ENCODE peak calls at places on chromosomes 7 and 10, in nine cellular contexts. One of them, this sample, is unnamed.

GRCh38 chr7:416761-417624 is 102.7 kb downstream of the PDGFA start:
- DNase-seq in kidney epithelial cell: no peak
- DNase-seq in lower leg skin: no peak
- DNase-seq in fibroblast of pulmonary artery: no peak
- DNase-seq in K562: no peak
- DNase-seq in stomach: no peak
- DNase-seq in foreskin fibroblast: no peak
- DNase-seq in progenitor cell of endocrine pancreas: no peak
- DNase-seq in mucosa of descending colon: no peak
- DNase-seq in this sample: no peak

GRCh38 chr10:52617346-52617745 is 155.2 kb downstream of the MBL2 start:
- DNase-seq in K562: no peak
- DNase-seq in progenitor cell of endocrine pancreas: no peak
- DNase-seq in fibroblast of pulmonary artery: no peak
- DNase-seq in stomach: no peak
- DNase-seq in lower leg skin: no peak
- DNase-seq in kidney epithelial cell: no peak
- DNase-seq in mucosa of descending colon: no peak
- DNase-seq in foreskin fibroblast: no peak
- DNase-seq in this sample: no peak

GRCh38 chr7:3825491-3825890 is 524.4 kb downstream of the SDK1 start:
- DNase-seq in lower leg skin: no peak
- DNase-seq in kidney epithelial cell: no peak
- DNase-seq in foreskin fibroblast: no peak
- DNase-seq in progenitor cell of endocrine pancreas: no peak
- DNase-seq in mucosa of descending colon: no peak
- DNase-seq in stomach: no peak
- DNase-seq in K562: no peak
- DNase-seq in fibroblast of pulmonary artery: no peak
- DNase-seq in this sample: no peak

GRCh38 chr7:112740667-112741066 is 49.5 kb downstream of the TMEM168 start:
- DNase-seq in stomach: no peak
- DNase-seq in kidney epithelial cell: no peak
- DNase-seq in fibroblast of pulmonary artery: no peak
- DNase-seq in mucosa of descending colon: no peak
- DNase-seq in lower leg skin: no peak
- DNase-seq in progenitor cell of endocrine pancreas: no peak
- DNase-seq in K562: no peak
- DNase-seq in foreskin fibroblast: no peak
- DNase-seq in this sample: no peak

GRCh38 chr10:818010-818409 is 113.5 kb downstream of the LARP4B start:
- DNase-seq in foreskin fibroblast: no peak
- DNase-seq in fibroblast of pulmonary artery: no peak
- DNase-seq in mucosa of descending colon: no peak
- DNase-seq in progenitor cell of endocrine pancreas: no peak
- DNase-seq in kidney epithelial cell: no peak
- DNase-seq in stomach: no peak
- DNase-seq in lower leg skin: no peak
- DNase-seq in K562: no peak
- DNase-seq in this sample: peak; percentile 54

GRCh38 chr7:157409753-157410727 is 73.2 kb downstream of the DNAJB6 start:
- DNase-seq in stomach: no peak
- DNase-seq in K562: no peak
- DNase-seq in foreskin fibroblast: no peak
- DNase-seq in lower leg skin: no peak
- DNase-seq in mucosa of descending colon: no peak
- DNase-seq in fibroblast of pulmonary artery: no peak
- DNase-seq in progenitor cell of endocrine pancreas: no peak
- DNase-seq in kidney epithelial cell: no peak
- DNase-seq in this sample: no peak

GRCh38 chr10:33524966-33525365 is 190.5 kb upstream of the NRP1 start:
- DNase-seq in K562: no peak
- DNase-seq in lower leg skin: no peak
- DNase-seq in kidney epithelial cell: no peak
- DNase-seq in foreskin fibroblast: peak; percentile 46
- DNase-seq in stomach: no peak
- DNase-seq in fibroblast of pulmonary artery: no peak
- DNase-seq in mucosa of descending colon: no peak
- DNase-seq in progenitor cell of endocrine pancreas: no peak
- DNase-seq in this sample: peak; percentile 94

GRCh38 chr10:121813857-121814256 is 114.0 kb downstream of the ATE1 start:
- DNase-seq in lower leg skin: no peak
- DNase-seq in fibroblast of pulmonary artery: no peak
- DNase-seq in mucosa of descending colon: no peak
- DNase-seq in progenitor cell of endocrine pancreas: no peak
- DNase-seq in stomach: no peak
- DNase-seq in K562: no peak
- DNase-seq in kidney epithelial cell: no peak
- DNase-seq in foreskin fibroblast: no peak
- DNase-seq in this sample: no peak

GRCh38 chr10:95605163-95605562 is 44.0 kb upstream of the SORBS1 start:
- DNase-seq in mucosa of descending colon: no peak
- DNase-seq in lower leg skin: no peak
- DNase-seq in kidney epithelial cell: no peak
- DNase-seq in progenitor cell of endocrine pancreas: no peak
- DNase-seq in foreskin fibroblast: peak; percentile 4
- DNase-seq in K562: no peak
- DNase-seq in fibroblast of pulmonary artery: peak; percentile 3
- DNase-seq in stomach: no peak
- DNase-seq in this sample: peak; percentile 25

GRCh38 chr10:43389867-43390266 is 18.4 kb downstream of the FXYD4 start:
- DNase-seq in foreskin fibroblast: no peak
- DNase-seq in mucosa of descending colon: no peak
- DNase-seq in fibroblast of pulmonary artery: no peak
- DNase-seq in progenitor cell of endocrine pancreas: no peak
- DNase-seq in K562: peak; percentile 20
- DNase-seq in kidney epithelial cell: no peak
- DNase-seq in stomach: no peak
- DNase-seq in lower leg skin: no peak
- DNase-seq in this sample: no peak

GRCh38 chr10:130767116-130767730 is 544.3 kb downstream of the TCERG1L start:
- DNase-seq in stomach: no peak
- DNase-seq in K562: no peak
- DNase-seq in foreskin fibroblast: no peak
- DNase-seq in fibroblast of pulmonary artery: no peak
- DNase-seq in mucosa of descending colon: no peak
- DNase-seq in lower leg skin: no peak
- DNase-seq in progenitor cell of endocrine pancreas: no peak
- DNase-seq in kidney epithelial cell: no peak
- DNase-seq in this sample: no peak

GRCh38 chr10:46323176-46323575 is 36.4 kb downstream of the ANTXRL start:
- DNase-seq in kidney epithelial cell: no peak
- DNase-seq in foreskin fibroblast: no peak
- DNase-seq in progenitor cell of endocrine pancreas: no peak
- DNase-seq in lower leg skin: no peak
- DNase-seq in mucosa of descending colon: no peak
- DNase-seq in fibroblast of pulmonary artery: no peak
- DNase-seq in stomach: no peak
- DNase-seq in K562: no peak
- DNase-seq in this sample: no peak

GRCh38 chr10:48399056-48399541 is 92.6 kb downstream of the MAPK8 start:
- DNase-seq in mucosa of descending colon: no peak
- DNase-seq in fibroblast of pulmonary artery: no peak
- DNase-seq in K562: no peak
- DNase-seq in lower leg skin: no peak
- DNase-seq in kidney epithelial cell: no peak
- DNase-seq in progenitor cell of endocrine pancreas: no peak
- DNase-seq in stomach: no peak
- DNase-seq in foreskin fibroblast: no peak
- DNase-seq in this sample: no peak

GRCh38 chr10:92011560-92012214 is 88.1 kb downstream of the BTAF1 start:
- DNase-seq in progenitor cell of endocrine pancreas: no peak
- DNase-seq in kidney epithelial cell: peak; percentile 50
- DNase-seq in fibroblast of pulmonary artery: peak; percentile 69
- DNase-seq in K562: peak; percentile 11
- DNase-seq in stomach: no peak
- DNase-seq in lower leg skin: no peak
- DNase-seq in foreskin fibroblast: peak; percentile 26
- DNase-seq in mucosa of descending colon: no peak
- DNase-seq in this sample: peak; percentile 14

GRCh38 chr7:98054585-98054984 is 52.1 kb upstream of the LMTK2 start:
- DNase-seq in lower leg skin: no peak
- DNase-seq in progenitor cell of endocrine pancreas: no peak
- DNase-seq in stomach: no peak
- DNase-seq in mucosa of descending colon: no peak
- DNase-seq in foreskin fibroblast: no peak
- DNase-seq in kidney epithelial cell: no peak
- DNase-seq in fibroblast of pulmonary artery: no peak
- DNase-seq in K562: no peak
- DNase-seq in this sample: no peak

GRCh38 chr7:45682358-45682735 is 108.2 kb downstream of the ADCY1 start:
- DNase-seq in foreskin fibroblast: no peak
- DNase-seq in lower leg skin: peak; percentile 7
- DNase-seq in kidney epithelial cell: no peak
- DNase-seq in mucosa of descending colon: no peak
- DNase-seq in K562: no peak
- DNase-seq in stomach: peak; percentile 17
- DNase-seq in progenitor cell of endocrine pancreas: no peak
- DNase-seq in fibroblast of pulmonary artery: no peak
- DNase-seq in this sample: no peak

GRCh38 chr7:126163647-126164046 is 1089.1 kb downstream of the GRM8 start:
- DNase-seq in K562: no peak
- DNase-seq in foreskin fibroblast: no peak
- DNase-seq in stomach: no peak
- DNase-seq in kidney epithelial cell: no peak
- DNase-seq in progenitor cell of endocrine pancreas: no peak
- DNase-seq in lower leg skin: no peak
- DNase-seq in fibroblast of pulmonary artery: no peak
- DNase-seq in mucosa of descending colon: no peak
- DNase-seq in this sample: no peak

GRCh38 chr7:90931996-90932912 is 332.0 kb upstream of the FZD1 start:
- DNase-seq in lower leg skin: no peak
- DNase-seq in foreskin fibroblast: no peak
- DNase-seq in stomach: no peak
- DNase-seq in mucosa of descending colon: peak; percentile 7
- DNase-seq in K562: no peak
- DNase-seq in progenitor cell of endocrine pancreas: no peak
- DNase-seq in fibroblast of pulmonary artery: no peak
- DNase-seq in kidney epithelial cell: no peak
- DNase-seq in this sample: peak; percentile 75

GRCh38 chr7:102303669-102304422 is 17.2 kb downstream of the SH2B2 start:
- DNase-seq in kidney epithelial cell: no peak
- DNase-seq in stomach: no peak
- DNase-seq in lower leg skin: no peak
- DNase-seq in progenitor cell of endocrine pancreas: no peak
- DNase-seq in foreskin fibroblast: no peak
- DNase-seq in K562: no peak
- DNase-seq in mucosa of descending colon: no peak
- DNase-seq in fibroblast of pulmonary artery: no peak
- DNase-seq in this sample: no peak

GRCh38 chr7:2114052-2114451 is 118.7 kb downstream of the MAD1L1 start:
- DNase-seq in foreskin fibroblast: peak; percentile 77
- DNase-seq in kidney epithelial cell: no peak
- DNase-seq in stomach: no peak
- DNase-seq in lower leg skin: no peak
- DNase-seq in progenitor cell of endocrine pancreas: no peak
- DNase-seq in K562: no peak
- DNase-seq in mucosa of descending colon: no peak
- DNase-seq in fibroblast of pulmonary artery: peak; percentile 69
- DNase-seq in this sample: peak; percentile 49

GRCh38 chr10:133278577-133279265 is 2.1 kb upstream of the ADAM8 start:
- DNase-seq in lower leg skin: no peak
- DNase-seq in stomach: peak; percentile 82
- DNase-seq in mucosa of descending colon: peak; percentile 70
- DNase-seq in K562: peak; percentile 80
- DNase-seq in progenitor cell of endocrine pancreas: no peak
- DNase-seq in kidney epithelial cell: peak; percentile 52
- DNase-seq in foreskin fibroblast: peak; percentile 36
- DNase-seq in fibroblast of pulmonary artery: peak; percentile 48
- DNase-seq in this sample: peak; percentile 47

GRCh38 chr10:117138838-117139580 is 939 bp upstream of the VAX1 start:
- DNase-seq in mucosa of descending colon: no peak
- DNase-seq in K562: no peak
- DNase-seq in foreskin fibroblast: no peak
- DNase-seq in progenitor cell of endocrine pancreas: no peak
- DNase-seq in kidney epithelial cell: no peak
- DNase-seq in stomach: no peak
- DNase-seq in lower leg skin: no peak
- DNase-seq in fibroblast of pulmonary artery: no peak
- DNase-seq in this sample: no peak

GRCh38 chr7:95045236-95045923 is 138.0 kb downstream of the PPP1R9A start:
- DNase-seq in fibroblast of pulmonary artery: peak; percentile 21
- DNase-seq in progenitor cell of endocrine pancreas: no peak
- DNase-seq in K562: no peak
- DNase-seq in foreskin fibroblast: peak; percentile 10
- DNase-seq in mucosa of descending colon: peak; percentile 43
- DNase-seq in lower leg skin: no peak
- DNase-seq in stomach: no peak
- DNase-seq in kidney epithelial cell: no peak
- DNase-seq in this sample: peak; percentile 27
- TF ChIP-seq CTCF in fibroblast of pulmonary artery: no peak
- TF ChIP-seq CTCF in progenitor cell of endocrine pancreas: no peak
- TF ChIP-seq CTCF in K562: no peak
- TF ChIP-seq CTCF in foreskin fibroblast: no peak
- TF ChIP-seq CTCF in mucosa of descending colon: no peak
- TF ChIP-seq CTCF in lower leg skin: no peak
- TF ChIP-seq CTCF in stomach: no peak
- TF ChIP-seq CTCF in kidney epithelial cell: peak; percentile 32
- TF ChIP-seq CTCF in this sample: peak; percentile 48

DNA sequence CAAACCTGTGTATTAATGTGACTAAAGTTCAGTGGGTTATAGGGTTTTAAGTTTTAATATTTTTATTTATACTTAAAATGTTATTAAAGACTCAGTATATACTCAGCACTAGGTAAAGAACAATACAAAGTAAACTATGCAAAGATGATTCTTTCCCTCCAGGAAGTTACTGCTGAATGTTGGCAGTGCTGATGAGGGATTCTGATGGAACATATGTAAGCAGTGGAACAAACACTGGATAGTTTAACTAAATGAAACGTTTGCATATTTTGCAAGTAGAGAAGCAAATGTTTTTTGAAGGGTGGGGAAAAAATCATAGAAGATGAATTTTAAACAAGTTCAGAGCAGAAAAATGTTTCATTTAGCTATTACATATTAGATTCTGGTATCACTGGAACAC is 134.0 kb downstream of the FOXP2 start:
- DNase-seq in fibroblast of pulmonary artery: peak; percentile 8
- DNase-seq in foreskin fibroblast: no peak
- DNase-seq in stomach: no peak
- DNase-seq in progenitor cell of endocrine pancreas: no peak
- DNase-seq in K562: no peak
- DNase-seq in lower leg skin: no peak
- DNase-seq in kidney epithelial cell: no peak
- DNase-seq in mucosa of descending colon: no peak
- DNase-seq in this sample: peak; percentile 10
- TF ChIP-seq CTCF in fibroblast of pulmonary artery: no peak
- TF ChIP-seq CTCF in foreskin fibroblast: no peak
- TF ChIP-seq CTCF in stomach: no peak
- TF ChIP-seq CTCF in progenitor cell of endocrine pancreas: no peak
- TF ChIP-seq CTCF in K562: no peak
- TF ChIP-seq CTCF in lower leg skin: no peak
- TF ChIP-seq CTCF in kidney epithelial cell: no peak
- TF ChIP-seq CTCF in mucosa of descending colon: no peak
- TF ChIP-seq CTCF in this sample: no peak

GRCh38 chr7:143900230-143900766 is 1.7 kb downstream of the TCAF1 start:
- DNase-seq in mucosa of descending colon: no peak
- DNase-seq in fibroblast of pulmonary artery: no peak
- DNase-seq in stomach: no peak
- DNase-seq in K562: no peak
- DNase-seq in foreskin fibroblast: peak; percentile 55
- DNase-seq in progenitor cell of endocrine pancreas: no peak
- DNase-seq in kidney epithelial cell: no peak
- DNase-seq in lower leg skin: no peak
- DNase-seq in this sample: no peak
- TF ChIP-seq CTCF in mucosa of descending colon: no peak
- TF ChIP-seq CTCF in fibroblast of pulmonary artery: no peak
- TF ChIP-seq CTCF in stomach: no peak
- TF ChIP-seq CTCF in K562: no peak
- TF ChIP-seq CTCF in foreskin fibroblast: no peak
- TF ChIP-seq CTCF in progenitor cell of endocrine pancreas: no peak
- TF ChIP-seq CTCF in kidney epithelial cell: no peak
- TF ChIP-seq CTCF in lower leg skin: no peak
- TF ChIP-seq CTCF in this sample: no peak

GRCh38 chr7:149422065-149422913 is 38.6 kb downstream of the ZNF777 start:
- DNase-seq in K562: peak; percentile 98
- DNase-seq in fibroblast of pulmonary artery: peak; percentile 69
- DNase-seq in progenitor cell of endocrine pancreas: peak; percentile 61
- DNase-seq in lower leg skin: no peak
- DNase-seq in stomach: peak; percentile 74
- DNase-seq in mucosa of descending colon: peak; percentile 72
- DNase-seq in foreskin fibroblast: peak; percentile 70
- DNase-seq in kidney epithelial cell: peak; percentile 19
- DNase-seq in this sample: peak; percentile 55
- TF ChIP-seq CTCF in K562: peak; percentile 99
- TF ChIP-seq CTCF in fibroblast of pulmonary artery: peak; percentile 29
- TF ChIP-seq CTCF in progenitor cell of endocrine pancreas: peak; percentile 64
- TF ChIP-seq CTCF in lower leg skin: no peak
- TF ChIP-seq CTCF in stomach: no peak
- TF ChIP-seq CTCF in mucosa of descending colon: peak; percentile 68
- TF ChIP-seq CTCF in foreskin fibroblast: peak; percentile 41
- TF ChIP-seq CTCF in kidney epithelial cell: peak; percentile 29
- TF ChIP-seq CTCF in this sample: peak; percentile 31